ENCODE peak calls at places on chromosomes 1 and 21, in ten cellular contexts. One of them, this sample, is unnamed.

GRCh38 chr1:2388004-2388913 is 3.1 kb downstream of the MORN1 start:
- DNase-seq in HS-5: no peak
- DNase-seq in NCI-H748 treated with DMSO at 0.1 percent for 48 hours: no peak
- DNase-seq in putamen: no peak
- DNase-seq in T follicular helper cell: no peak
- DNase-seq in fibroblast of pulmonary artery: no peak
- DNase-seq in GF-D8: no peak
- DNase-seq in NCI-H446 treated with DMSO at 0.1 percent for 48 hours: no peak
- DNase-seq in NCI-H1092 treated with DMSO at 0.1 percent for 48 hours: no peak
- DNase-seq in NT2/D1: no peak
- DNase-seq in this sample: no peak

GRCh38 chr1:11960710-11961109 is 19.5 kb upstream of the MFN2 start:
- DNase-seq in NT2/D1: no peak
- DNase-seq in T follicular helper cell: no peak
- DNase-seq in NCI-H446 treated with DMSO at 0.1 percent for 48 hours: no peak
- DNase-seq in NCI-H748 treated with DMSO at 0.1 percent for 48 hours: no peak
- DNase-seq in fibroblast of pulmonary artery: no peak
- DNase-seq in putamen: no peak
- DNase-seq in HS-5: no peak
- DNase-seq in GF-D8: peak; percentile 14
- DNase-seq in NCI-H1092 treated with DMSO at 0.1 percent for 48 hours: no peak
- DNase-seq in this sample: no peak

GRCh38 chr21:35044128-35044527 is 5.0 kb downstream of the RUNX1 start:
- DNase-seq in NCI-H748 treated with DMSO at 0.1 percent for 48 hours: no peak
- DNase-seq in NCI-H1092 treated with DMSO at 0.1 percent for 48 hours: no peak
- DNase-seq in GF-D8: no peak
- DNase-seq in T follicular helper cell: no peak
- DNase-seq in putamen: no peak
- DNase-seq in HS-5: no peak
- DNase-seq in NT2/D1: no peak
- DNase-seq in fibroblast of pulmonary artery: no peak
- DNase-seq in NCI-H446 treated with DMSO at 0.1 percent for 48 hours: no peak
- DNase-seq in this sample: no peak

GRCh38 chr1:155063550-155064108 is at the start of gene EFNA4:
- DNase-seq in NT2/D1: peak; percentile 93
- DNase-seq in putamen: no peak
- DNase-seq in HS-5: no peak
- DNase-seq in fibroblast of pulmonary artery: peak; percentile 84
- DNase-seq in NCI-H748 treated with DMSO at 0.1 percent for 48 hours: peak; percentile 68
- DNase-seq in NCI-H1092 treated with DMSO at 0.1 percent for 48 hours: peak; percentile 65
- DNase-seq in GF-D8: peak; percentile 21
- DNase-seq in T follicular helper cell: peak; percentile 80
- DNase-seq in NCI-H446 treated with DMSO at 0.1 percent for 48 hours: peak; percentile 51
- DNase-seq in this sample: no peak

GRCh38 chr1:44406761-44407429 is 1.8 kb downstream of the RNF220 start:
- DNase-seq in putamen: no peak
- DNase-seq in fibroblast of pulmonary artery: no peak
- DNase-seq in NT2/D1: no peak
- DNase-seq in NCI-H748 treated with DMSO at 0.1 percent for 48 hours: no peak
- DNase-seq in GF-D8: no peak
- DNase-seq in HS-5: no peak
- DNase-seq in T follicular helper cell: no peak
- DNase-seq in NCI-H1092 treated with DMSO at 0.1 percent for 48 hours: no peak
- DNase-seq in NCI-H446 treated with DMSO at 0.1 percent for 48 hours: no peak
- DNase-seq in this sample: no peak

GRCh38 chr1:187871177-187871576 is 1042.4 kb downstream of the PLA2G4A start:
- DNase-seq in NT2/D1: no peak
- DNase-seq in HS-5: no peak
- DNase-seq in NCI-H1092 treated with DMSO at 0.1 percent for 48 hours: no peak
- DNase-seq in GF-D8: no peak
- DNase-seq in NCI-H446 treated with DMSO at 0.1 percent for 48 hours: peak; percentile 92
- DNase-seq in NCI-H748 treated with DMSO at 0.1 percent for 48 hours: no peak
- DNase-seq in putamen: no peak
- DNase-seq in T follicular helper cell: no peak
- DNase-seq in fibroblast of pulmonary artery: no peak
- DNase-seq in this sample: no peak

GRCh38 chr1:21338568-21339401 is 48.5 kb upstream of the ECE1 start:
- DNase-seq in fibroblast of pulmonary artery: peak; percentile 79
- DNase-seq in NT2/D1: no peak
- DNase-seq in NCI-H446 treated with DMSO at 0.1 percent for 48 hours: peak; percentile 22
- DNase-seq in HS-5: no peak
- DNase-seq in T follicular helper cell: no peak
- DNase-seq in NCI-H1092 treated with DMSO at 0.1 percent for 48 hours: peak; percentile 99
- DNase-seq in GF-D8: no peak
- DNase-seq in NCI-H748 treated with DMSO at 0.1 percent for 48 hours: peak; percentile 65
- DNase-seq in putamen: no peak
- DNase-seq in this sample: no peak

GRCh38 chr1:185567006-185567405 is 167.2 kb upstream of the HMCN1 start:
- DNase-seq in fibroblast of pulmonary artery: peak; percentile 89
- DNase-seq in GF-D8: peak; percentile 64
- DNase-seq in NCI-H446 treated with DMSO at 0.1 percent for 48 hours: no peak
- DNase-seq in NCI-H748 treated with DMSO at 0.1 percent for 48 hours: peak; percentile 68
- DNase-seq in NT2/D1: no peak
- DNase-seq in putamen: no peak
- DNase-seq in HS-5: no peak
- DNase-seq in NCI-H1092 treated with DMSO at 0.1 percent for 48 hours: peak; percentile 73
- DNase-seq in T follicular helper cell: peak; percentile 38
- DNase-seq in this sample: no peak

GRCh38 chr1:204162498-204163074 is 3.6 kb downstream of the REN start:
- DNase-seq in putamen: peak; percentile 64
- DNase-seq in NT2/D1: peak; percentile 78
- DNase-seq in T follicular helper cell: peak; percentile 58
- DNase-seq in GF-D8: peak; percentile 16
- DNase-seq in NCI-H748 treated with DMSO at 0.1 percent for 48 hours: peak; percentile 45
- DNase-seq in NCI-H1092 treated with DMSO at 0.1 percent for 48 hours: peak; percentile 90
- DNase-seq in HS-5: peak; percentile 35
- DNase-seq in fibroblast of pulmonary artery: peak; percentile 68
- DNase-seq in NCI-H446 treated with DMSO at 0.1 percent for 48 hours: peak; percentile 51
- DNase-seq in this sample: peak; percentile 26

GRCh38 chr1:66134004-66134403 is 341.3 kb downstream of the PDE4B start:
- DNase-seq in NCI-H1092 treated with DMSO at 0.1 percent for 48 hours: no peak
- DNase-seq in NCI-H748 treated with DMSO at 0.1 percent for 48 hours: no peak
- DNase-seq in NCI-H446 treated with DMSO at 0.1 percent for 48 hours: no peak
- DNase-seq in T follicular helper cell: no peak
- DNase-seq in putamen: no peak
- DNase-seq in NT2/D1: no peak
- DNase-seq in fibroblast of pulmonary artery: no peak
- DNase-seq in GF-D8: no peak
- DNase-seq in HS-5: no peak
- DNase-seq in this sample: no peak

GRCh38 chr1:59714219-59714618 is 100.5 kb upstream of the HOOK1 start:
- DNase-seq in fibroblast of pulmonary artery: no peak
- DNase-seq in NCI-H446 treated with DMSO at 0.1 percent for 48 hours: no peak
- DNase-seq in NT2/D1: no peak
- DNase-seq in HS-5: no peak
- DNase-seq in NCI-H1092 treated with DMSO at 0.1 percent for 48 hours: no peak
- DNase-seq in T follicular helper cell: no peak
- DNase-seq in GF-D8: no peak
- DNase-seq in putamen: no peak
- DNase-seq in NCI-H748 treated with DMSO at 0.1 percent for 48 hours: no peak
- DNase-seq in this sample: no peak

GRCh38 chr1:164718821-164719220 is 159.8 kb downstream of the PBX1 start:
- DNase-seq in NCI-H1092 treated with DMSO at 0.1 percent for 48 hours: no peak
- DNase-seq in T follicular helper cell: no peak
- DNase-seq in putamen: no peak
- DNase-seq in NCI-H748 treated with DMSO at 0.1 percent for 48 hours: no peak
- DNase-seq in GF-D8: no peak
- DNase-seq in fibroblast of pulmonary artery: peak; percentile 48
- DNase-seq in NCI-H446 treated with DMSO at 0.1 percent for 48 hours: no peak
- DNase-seq in NT2/D1: no peak
- DNase-seq in HS-5: no peak
- DNase-seq in this sample: no peak

GRCh38 chr1:110557481-110557880 is 38.5 kb upstream of the KCNA10 start:
- DNase-seq in T follicular helper cell: no peak
- DNase-seq in NCI-H1092 treated with DMSO at 0.1 percent for 48 hours: no peak
- DNase-seq in NCI-H446 treated with DMSO at 0.1 percent for 48 hours: no peak
- DNase-seq in GF-D8: no peak
- DNase-seq in fibroblast of pulmonary artery: no peak
- DNase-seq in NT2/D1: no peak
- DNase-seq in putamen: no peak
- DNase-seq in NCI-H748 treated with DMSO at 0.1 percent for 48 hours: no peak
- DNase-seq in HS-5: no peak
- DNase-seq in this sample: no peak

GRCh38 chr1:15153184-15153841 is at the start of gene TMEM51:
- DNase-seq in GF-D8: no peak
- DNase-seq in HS-5: no peak
- DNase-seq in NT2/D1: no peak
- DNase-seq in fibroblast of pulmonary artery: peak; percentile 64
- DNase-seq in putamen: peak; percentile 18
- DNase-seq in NCI-H446 treated with DMSO at 0.1 percent for 48 hours: peak; percentile 41
- DNase-seq in NCI-H1092 treated with DMSO at 0.1 percent for 48 hours: peak; percentile 77
- DNase-seq in NCI-H748 treated with DMSO at 0.1 percent for 48 hours: peak; percentile 46
- DNase-seq in T follicular helper cell: no peak
- DNase-seq in this sample: no peak

GRCh38 chr1:47627471-47628370 is 189.9 kb downstream of the FOXD2 start:
- DNase-seq in NCI-H748 treated with DMSO at 0.1 percent for 48 hours: no peak
- DNase-seq in NT2/D1: no peak
- DNase-seq in fibroblast of pulmonary artery: no peak
- DNase-seq in GF-D8: no peak
- DNase-seq in HS-5: no peak
- DNase-seq in NCI-H1092 treated with DMSO at 0.1 percent for 48 hours: no peak
- DNase-seq in T follicular helper cell: no peak
- DNase-seq in putamen: no peak
- DNase-seq in NCI-H446 treated with DMSO at 0.1 percent for 48 hours: no peak
- DNase-seq in this sample: no peak

GRCh38 chr1:209443361-209443931 is 140.1 kb upstream of the CAMK1G start:
- DNase-seq in NCI-H446 treated with DMSO at 0.1 percent for 48 hours: no peak
- DNase-seq in putamen: no peak
- DNase-seq in NCI-H748 treated with DMSO at 0.1 percent for 48 hours: no peak
- DNase-seq in NT2/D1: no peak
- DNase-seq in NCI-H1092 treated with DMSO at 0.1 percent for 48 hours: no peak
- DNase-seq in T follicular helper cell: no peak
- DNase-seq in GF-D8: no peak
- DNase-seq in fibroblast of pulmonary artery: no peak
- DNase-seq in HS-5: no peak
- DNase-seq in this sample: no peak

GRCh38 chr1:6666696-6667095 is 34.9 kb downstream of the DNAJC11 start:
- DNase-seq in NCI-H446 treated with DMSO at 0.1 percent for 48 hours: no peak
- DNase-seq in NCI-H1092 treated with DMSO at 0.1 percent for 48 hours: no peak
- DNase-seq in NCI-H748 treated with DMSO at 0.1 percent for 48 hours: no peak
- DNase-seq in fibroblast of pulmonary artery: no peak
- DNase-seq in T follicular helper cell: no peak
- DNase-seq in GF-D8: no peak
- DNase-seq in putamen: no peak
- DNase-seq in NT2/D1: no peak
- DNase-seq in HS-5: no peak
- DNase-seq in this sample: no peak

GRCh38 chr1:66764994-66765578 is 12.8 kb downstream of the DYNLT5 start:
- DNase-seq in T follicular helper cell: peak; percentile 19
- DNase-seq in HS-5: no peak
- DNase-seq in NCI-H1092 treated with DMSO at 0.1 percent for 48 hours: peak; percentile 54
- DNase-seq in GF-D8: peak; percentile 28
- DNase-seq in NCI-H446 treated with DMSO at 0.1 percent for 48 hours: peak; percentile 25
- DNase-seq in putamen: no peak
- DNase-seq in fibroblast of pulmonary artery: peak; percentile 80
- DNase-seq in NCI-H748 treated with DMSO at 0.1 percent for 48 hours: peak; percentile 44
- DNase-seq in NT2/D1: peak; percentile 30
- DNase-seq in this sample: no peak

GRCh38 chr1:15347182-15347581 is 62.5 kb upstream of the EFHD2 start:
- DNase-seq in T follicular helper cell: no peak
- DNase-seq in NCI-H1092 treated with DMSO at 0.1 percent for 48 hours: no peak
- DNase-seq in HS-5: no peak
- DNase-seq in NCI-H748 treated with DMSO at 0.1 percent for 48 hours: no peak
- DNase-seq in GF-D8: no peak
- DNase-seq in fibroblast of pulmonary artery: no peak
- DNase-seq in putamen: no peak
- DNase-seq in NCI-H446 treated with DMSO at 0.1 percent for 48 hours: no peak
- DNase-seq in NT2/D1: no peak
- DNase-seq in this sample: no peak

GRCh38 chr21:43868461-43868860 is 3.4 kb downstream of the AGPAT3 start:
- DNase-seq in GF-D8: no peak
- DNase-seq in fibroblast of pulmonary artery: no peak
- DNase-seq in NCI-H748 treated with DMSO at 0.1 percent for 48 hours: no peak
- DNase-seq in NCI-H1092 treated with DMSO at 0.1 percent for 48 hours: no peak
- DNase-seq in NT2/D1: no peak
- DNase-seq in putamen: no peak
- DNase-seq in NCI-H446 treated with DMSO at 0.1 percent for 48 hours: no peak
- DNase-seq in T follicular helper cell: no peak
- DNase-seq in HS-5: no peak
- DNase-seq in this sample: no peak

GRCh38 chr1:12728391-12728790 is 12.5 kb downstream of the AADACL3 start:
- DNase-seq in GF-D8: no peak
- DNase-seq in putamen: no peak
- DNase-seq in NT2/D1: no peak
- DNase-seq in NCI-H748 treated with DMSO at 0.1 percent for 48 hours: no peak
- DNase-seq in NCI-H446 treated with DMSO at 0.1 percent for 48 hours: no peak
- DNase-seq in fibroblast of pulmonary artery: no peak
- DNase-seq in NCI-H1092 treated with DMSO at 0.1 percent for 48 hours: no peak
- DNase-seq in HS-5: no peak
- DNase-seq in T follicular helper cell: no peak
- DNase-seq in this sample: no peak

GRCh38 chr1:22288593-22289241 is 145.8 kb upstream of the WNT4 start:
- DNase-seq in putamen: no peak
- DNase-seq in NCI-H446 treated with DMSO at 0.1 percent for 48 hours: no peak
- DNase-seq in GF-D8: no peak
- DNase-seq in fibroblast of pulmonary artery: no peak
- DNase-seq in NCI-H748 treated with DMSO at 0.1 percent for 48 hours: no peak
- DNase-seq in T follicular helper cell: no peak
- DNase-seq in HS-5: no peak
- DNase-seq in NCI-H1092 treated with DMSO at 0.1 percent for 48 hours: no peak
- DNase-seq in NT2/D1: no peak
- DNase-seq in this sample: no peak

GRCh38 chr1:5637171-5637570 is 355.1 kb downstream of the NPHP4 start:
- DNase-seq in GF-D8: no peak
- DNase-seq in NCI-H446 treated with DMSO at 0.1 percent for 48 hours: no peak
- DNase-seq in T follicular helper cell: peak; percentile 13
- DNase-seq in fibroblast of pulmonary artery: no peak
- DNase-seq in putamen: no peak
- DNase-seq in HS-5: no peak
- DNase-seq in NCI-H748 treated with DMSO at 0.1 percent for 48 hours: no peak
- DNase-seq in NT2/D1: no peak
- DNase-seq in NCI-H1092 treated with DMSO at 0.1 percent for 48 hours: no peak
- DNase-seq in this sample: no peak

GRCh38 chr1:227541796-227542152 is 21.6 kb upstream of the ZNF678 start:
- DNase-seq in fibroblast of pulmonary artery: no peak
- DNase-seq in NCI-H1092 treated with DMSO at 0.1 percent for 48 hours: no peak
- DNase-seq in NT2/D1: no peak
- DNase-seq in T follicular helper cell: no peak
- DNase-seq in GF-D8: no peak
- DNase-seq in NCI-H748 treated with DMSO at 0.1 percent for 48 hours: no peak
- DNase-seq in NCI-H446 treated with DMSO at 0.1 percent for 48 hours: no peak
- DNase-seq in putamen: no peak
- DNase-seq in HS-5: no peak
- DNase-seq in this sample: no peak

GRCh38 chr1:164591858-164592257 is 32.9 kb downstream of the PBX1 start:
- DNase-seq in T follicular helper cell: no peak
- DNase-seq in NCI-H748 treated with DMSO at 0.1 percent for 48 hours: no peak
- DNase-seq in NCI-H1092 treated with DMSO at 0.1 percent for 48 hours: no peak
- DNase-seq in GF-D8: no peak
- DNase-seq in putamen: no peak
- DNase-seq in NCI-H446 treated with DMSO at 0.1 percent for 48 hours: no peak
- DNase-seq in fibroblast of pulmonary artery: peak; percentile 35
- DNase-seq in NT2/D1: no peak
- DNase-seq in HS-5: no peak
- DNase-seq in this sample: no peak

GRCh38 chr1:213934642-213935041 is 53.1 kb upstream of the PROX1 start:
- DNase-seq in putamen: no peak
- DNase-seq in NCI-H446 treated with DMSO at 0.1 percent for 48 hours: peak; percentile 41
- DNase-seq in NT2/D1: no peak
- DNase-seq in GF-D8: no peak
- DNase-seq in fibroblast of pulmonary artery: peak; percentile 0
- DNase-seq in HS-5: no peak
- DNase-seq in NCI-H1092 treated with DMSO at 0.1 percent for 48 hours: peak; percentile 94
- DNase-seq in T follicular helper cell: no peak
- DNase-seq in NCI-H748 treated with DMSO at 0.1 percent for 48 hours: no peak
- DNase-seq in this sample: no peak

GRCh38 chr1:80171101-80171500 is 1164.6 kb upstream of the ADGRL4 start:
- DNase-seq in NT2/D1: no peak
- DNase-seq in T follicular helper cell: no peak
- DNase-seq in NCI-H446 treated with DMSO at 0.1 percent for 48 hours: peak; percentile 41
- DNase-seq in NCI-H1092 treated with DMSO at 0.1 percent for 48 hours: no peak
- DNase-seq in HS-5: no peak
- DNase-seq in putamen: peak; percentile 31
- DNase-seq in GF-D8: no peak
- DNase-seq in NCI-H748 treated with DMSO at 0.1 percent for 48 hours: no peak
- DNase-seq in fibroblast of pulmonary artery: peak; percentile 55
- DNase-seq in this sample: no peak

GRCh38 chr21:25895565-25896205 is 160.9 kb downstream of the GABPA start:
- DNase-seq in GF-D8: no peak
- DNase-seq in NT2/D1: no peak
- DNase-seq in putamen: peak; percentile 64
- DNase-seq in NCI-H748 treated with DMSO at 0.1 percent for 48 hours: peak; percentile 53
- DNase-seq in T follicular helper cell: no peak
- DNase-seq in NCI-H446 treated with DMSO at 0.1 percent for 48 hours: peak; percentile 80
- DNase-seq in NCI-H1092 treated with DMSO at 0.1 percent for 48 hours: no peak
- DNase-seq in HS-5: no peak
- DNase-seq in fibroblast of pulmonary artery: peak; percentile 54
- DNase-seq in this sample: no peak

This sample was measured in thoracic aorta.